ENCODE peak calls at places on chromosomes 13 and 19, in nine cellular contexts. C is uterus; L is A172; T is kidney epithelial cell; B is activated naive CD8-positive, alpha-beta T cell treated with anti-CD3 and anti-CD28 coated beads for 36 hours; D is activated CD8-positive, alpha-beta memory T cell treated with anti-CD3 and anti-CD28 coated beads, Interleukin-2, amount 10 ng/mL, durations not matched to agents 7 days and 5 days; K is stimulated activated CD4-positive, alpha-beta T cell treated with anti-CD3 and anti-CD28 coated beads, TNF-alpha, amount 100 ng/mL, for 48 hours; A is HFFc6; Y is stimulated activated naive CD4-positive, alpha-beta T cell. N is an unnamed sample.

GRCh38 chr19:45355402-45355801 is 14.9 kb downstream of the KLC3 start:
- DNase-seq in C (no peak), L (no peak), T (no peak), B (no peak), D (no peak), K (no peak), A (no peak), Y (no peak), N (no peak)

GRCh38 chr13:42047561-42048322 is 706 bp upstream of the DGKH start:
- DNase-seq in C (peak), L (peak), T (no peak), B (peak), D (peak), K (no peak), A (peak), Y (no peak), N (peak)

GRCh38 chr19:10855879-10856522 is 7.8 kb downstream of the C19orf38 start:
- DNase-seq in C (no peak), L (peak), T (no peak), B (no peak), D (no peak), K (no peak), A (no peak), Y (no peak), N (no peak)

GRCh38 chr13:113669871-113670341 is 2.9 kb downstream of the GRK1 start:
- DNase-seq in C (peak), L (no peak), T (no peak), B (no peak), D (no peak), K (no peak), A (no peak), Y (no peak), N (no peak)

GRCh38 chr13:114044486-114044885 is 70.6 kb upstream of the C13orf46 start:
- DNase-seq in C (peak), L (peak), T (no peak), B (no peak), D (no peak), K (no peak), A (no peak), Y (no peak), N (no peak)

GRCh38 chr13:106033634-106034033 is 501.8 kb downstream of the EFNB2 start:
- DNase-seq in C (no peak), L (no peak), T (no peak), B (no peak), D (no peak), K (no peak), A (peak), Y (no peak), N (no peak)

GRCh38 chr13:42086582-42086981 is 38.1 kb downstream of the DGKH start:
- DNase-seq in C (no peak), L (no peak), T (no peak), B (no peak), D (no peak), K (no peak), A (no peak), Y (no peak), N (no peak)

GRCh38 chr13:59398127-59398526 is 765.6 kb downstream of the DIAPH3 start:
- DNase-seq in C (no peak), L (no peak), T (no peak), B (no peak), D (no peak), K (no peak), A (no peak), Y (no peak), N (no peak)

GRCh38 chr19:18051887-18052286 is 34.8 kb downstream of the IL12RB1 start:
- DNase-seq in C (peak), L (no peak), T (no peak), B (no peak), D (no peak), K (no peak), A (no peak), Y (no peak), N (no peak)

GRCh38 chr19:48745208-48745995 is 1.3 kb downstream of the IZUMO1 start:
- DNase-seq in C (no peak), L (no peak), T (no peak), B (peak), D (peak), K (no peak), A (peak), Y (peak), N (peak)

GRCh38 chr13:94478913-94479312 is 569 bp downstream of the DCT start:
- DNase-seq in C (no peak), L (no peak), T (no peak), B (no peak), D (no peak), K (no peak), A (no peak), Y (no peak), N (no peak)

GRCh38 chr19:49395581-49396407 is 7.7 kb downstream of the KASH5 start:
- DNase-seq in C (no peak), L (no peak), T (no peak), B (no peak), D (no peak), K (no peak), A (no peak), Y (no peak), N (no peak)

GRCh38 chr19:17294051-17294891 is 9.0 kb downstream of the ABHD8 start:
- DNase-seq in C (no peak), L (no peak), T (no peak), B (peak), D (peak), K (peak), A (no peak), Y (no peak), N (peak)

GRCh38 chr13:73767747-73768315 is 366.4 kb downstream of the KLF12 start:
- DNase-seq in C (no peak), L (no peak), T (no peak), B (no peak), D (peak), K (no peak), A (peak), Y (peak), N (peak)

GRCh38 chr19:13756210-13756609 is 8.1 kb upstream of the MRI1 start:
- DNase-seq in C (no peak), L (no peak), T (no peak), B (no peak), D (no peak), K (no peak), A (no peak), Y (no peak), N (no peak)

GRCh38 chr19:2040647-2041435 is 10.2 kb downstream of the MKNK2 start:
- DNase-seq in C (peak), L (no peak), T (no peak), B (no peak), D (no peak), K (no peak), A (no peak), Y (no peak), N (no peak)

GRCh38 chr19:38697197-38697596 is 47.1 kb downstream of the CAPN12 start:
- DNase-seq in C (no peak), L (no peak), T (no peak), B (no peak), D (no peak), K (no peak), A (no peak), Y (no peak), N (no peak)

GRCh38 chr13:44703371-44703770 is 127.2 kb upstream of the TSC22D1 start:
- DNase-seq in C (no peak), L (peak), T (peak), B (no peak), D (no peak), K (no peak), A (peak), Y (no peak), N (no peak)

GRCh38 chr13:33908111-33908510 is 90.2 kb downstream of the RFC3 start:
- DNase-seq in C (no peak), L (no peak), T (no peak), B (no peak), D (no peak), K (no peak), A (no peak), Y (no peak), N (no peak)

GRCh38 chr19:21463449-21464105 is 41.8 kb upstream of the ZNF429 start:
- DNase-seq in C (no peak), L (no peak), T (peak), B (peak), D (peak), K (no peak), A (no peak), Y (no peak), N (no peak)

GRCh38 chr19:11737964-11738745 is 591 bp downstream of the ZNF823 start:
- DNase-seq in C (peak), L (peak), T (no peak), B (peak), D (peak), K (no peak), A (peak), Y (no peak), N (peak)

GRCh38 chr19:13982773-13983172 is 23.3 kb downstream of the RFX1 start:
- DNase-seq in C (no peak), L (no peak), T (no peak), B (no peak), D (no peak), K (no peak), A (no peak), Y (no peak), N (no peak)

GRCh38 chr19:35154535-35155406 is at the start of gene FXYD5:
- DNase-seq in C (peak), L (peak), T (no peak), B (peak), D (peak), K (peak), A (peak), Y (peak), N (peak)

GRCh38 chr13:46172531-46172991 is 9.4 kb downstream of the LCP1 start:
- DNase-seq in C (no peak), L (peak), T (no peak), B (peak), D (peak), K (no peak), A (no peak), Y (peak), N (peak)

GRCh38 chr13:26019881-26020535 is 31.8 kb downstream of the SHISA2 start:
- DNase-seq in C (no peak), L (peak), T (peak), B (no peak), D (no peak), K (no peak), A (peak), Y (no peak), N (no peak)

GRCh38 chr19:46674416-46675178 is 13.6 kb upstream of the DACT3 start:
- DNase-seq in C (no peak), L (peak), T (no peak), B (no peak), D (no peak), K (no peak), A (no peak), Y (no peak), N (no peak)

GRCh38 chr19:44673510-44673909 is 2.2 kb downstream of the CEACAM19 start:
- DNase-seq in C (no peak), L (no peak), T (no peak), B (no peak), D (no peak), K (no peak), A (no peak), Y (no peak), N (no peak)

GRCh38 chr19:13865243-13865577 is 11.7 kb upstream of the NANOS3 start:
- DNase-seq in C (no peak), L (no peak), T (no peak), B (no peak), D (no peak), K (no peak), A (no peak), Y (no peak), N (no peak)

GRCh38 chr19:56091066-56091490 is 30.0 kb downstream of the ZNF787 start:
- DNase-seq in C (no peak), L (peak), T (no peak), B (no peak), D (no peak), K (no peak), A (peak), Y (no peak), N (no peak)

GRCh38 chr19:6750062-6750461 is 10.6 kb downstream of the TRIP10 start:
- DNase-seq in C (peak), L (no peak), T (no peak), B (no peak), D (no peak), K (no peak), A (no peak), Y (no peak), N (no peak)

GRCh38 chr13:32031025-32031814 is at the start of gene FRY:
- DNase-seq in C (peak), L (peak), T (no peak), B (peak), D (peak), K (peak), A (peak), Y (peak), N (peak)

GRCh38 chr13:42275506-42275905 is 3.6 kb downstream of the AKAP11 start:
- DNase-seq in C (no peak), L (no peak), T (no peak), B (no peak), D (no peak), K (no peak), A (no peak), Y (no peak), N (no peak)

N was measured in central memory CD4-positive, alpha-beta T cell.